ENCODE peak calls at places on chromosomes 11 and 22, in six cellular contexts. U is GM23248; X is heart right ventricle; L is OCI-LY7; R is neuronal stem cell; I is CD8-positive, alpha-beta memory T cell. Q is an unnamed sample.

GRCh38 chr22:33354928-33355327 is 296.7 kb upstream of the SYN3 start:
- DNase-seq in U (peak; percentile 9), X (no peak), L (no peak), R (no peak), I (no peak), Q (no peak)

GRCh38 chr11:62925745-62926668 is 4.8 kb upstream of the CHRM1 start:
- DNase-seq in U (no peak), X (no peak), L (no peak), R (no peak), I (no peak), Q (no peak)

GRCh38 chr22:40076702-40077645 is 82.2 kb downstream of the FAM83F start:
- DNase-seq in U (peak; percentile 60), X (no peak), L (no peak), R (no peak), I (no peak), Q (no peak)

GRCh38 chr11:65204646-65205601 is 23.2 kb downstream of the CAPN1 start:
- DNase-seq in U (peak; percentile 40), X (no peak), L (peak; percentile 48), R (peak; percentile 73), I (peak; percentile 62), Q (peak; percentile 62)

GRCh38 chr22:20591660-20592310 is 84.4 kb downstream of the MED15 start:
- DNase-seq in U (no peak), X (no peak), L (no peak), R (peak; percentile 32), I (no peak), Q (peak; percentile 87)

GRCh38 chr22:41876275-41876674 is 38.6 kb downstream of the SHISA8 start:
- DNase-seq in U (peak; percentile 49), X (no peak), L (no peak), R (no peak), I (no peak), Q (no peak)

GRCh38 chr11:34680206-34680605 is 59.3 kb downstream of the EHF start:
- DNase-seq in U (peak; percentile 15), X (no peak), L (no peak), R (no peak), I (no peak), Q (no peak)

GRCh38 chr22:38863531-38864131 is 8.4 kb downstream of the CBX6 start:
- DNase-seq in U (no peak), X (no peak), L (no peak), R (no peak), I (no peak), Q (no peak)

GRCh38 chr22:45398214-45398613 is 15.2 kb downstream of the SMC1B start:
- DNase-seq in U (no peak), X (no peak), L (no peak), R (no peak), I (no peak), Q (peak; percentile 61)

GRCh38 chr11:101666916-101667315 is 83.1 kb upstream of the TRPC6 start:
- DNase-seq in U (no peak), X (no peak), L (no peak), R (no peak), I (no peak), Q (no peak)

GRCh38 chr11:132058211-132058772 is 687.9 kb downstream of the NTM start:
- DNase-seq in U (peak; percentile 39), X (no peak), L (no peak), R (no peak), I (no peak), Q (peak; percentile 4)

GRCh38 chr22:38871360-38872171 is 450 bp downstream of the CBX6 start:
- DNase-seq in U (peak; percentile 64), X (no peak), L (peak; percentile 42), R (no peak), I (no peak), Q (no peak)

GRCh38 chr11:69969890-69970784 is 108.0 kb upstream of the ANO1 start:
- DNase-seq in U (no peak), X (no peak), L (no peak), R (no peak), I (no peak), Q (no peak)

GRCh38 chr22:38696606-38697005 is 4.1 kb downstream of the JOSD1 start:
- DNase-seq in U (peak; percentile 94), X (no peak), L (no peak), R (no peak), I (peak; percentile 57), Q (no peak)

GRCh38 chr22:29661355-29661754 is 57.9 kb downstream of the NF2 start:
- DNase-seq in U (peak; percentile 73), X (no peak), L (no peak), R (no peak), I (no peak), Q (no peak)

GRCh38 chr22:48606684-48607307 is 1220.9 kb downstream of the BRD1 start:
- DNase-seq in U (no peak), X (no peak), L (no peak), R (no peak), I (no peak), Q (no peak)
- H3K9me3 ChIP-seq in U (no peaks in the 10 kb centered on the region), X (no peaks in the 10 kb centered on the region), L (no peaks in the 10 kb centered on the region), R (peaks cover 3% of the 10 kb centered on the region), I (no peaks in the 10 kb centered on the region), Q (no peaks in the 10 kb centered on the region)

DNA sequence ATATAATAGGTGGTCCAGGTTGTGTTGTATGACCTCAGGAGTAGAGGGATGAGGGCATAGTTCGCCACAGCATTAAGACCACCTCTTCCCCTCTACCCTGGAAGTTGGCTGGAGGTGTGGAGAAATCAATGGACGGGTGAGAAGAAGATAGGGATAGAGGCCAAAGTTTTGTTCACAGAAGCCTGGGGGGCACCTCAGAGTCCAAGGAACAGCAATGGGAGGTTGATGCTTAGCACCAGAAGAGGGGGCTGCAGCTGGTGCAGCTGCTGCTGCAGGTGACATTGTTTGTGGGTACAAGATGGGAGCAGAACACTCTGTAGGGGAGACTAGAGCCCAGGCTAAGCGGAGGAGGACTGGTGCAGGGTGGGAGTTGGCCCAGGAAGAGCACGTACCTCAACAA is 31.2 kb upstream of the SPON1 start:
- DNase-seq in U (no peak), X (no peak), L (no peak), R (no peak), I (no peak), Q (no peak)
- H3K36me3 ChIP-seq in U (no peaks in the 10 kb centered on the region), X (no peaks in the 10 kb centered on the region), L (no peaks in the 10 kb centered on the region), R (no peaks in the 10 kb centered on the region), I (no peaks in the 10 kb centered on the region), Q (no peaks in the 10 kb centered on the region)

DNA sequence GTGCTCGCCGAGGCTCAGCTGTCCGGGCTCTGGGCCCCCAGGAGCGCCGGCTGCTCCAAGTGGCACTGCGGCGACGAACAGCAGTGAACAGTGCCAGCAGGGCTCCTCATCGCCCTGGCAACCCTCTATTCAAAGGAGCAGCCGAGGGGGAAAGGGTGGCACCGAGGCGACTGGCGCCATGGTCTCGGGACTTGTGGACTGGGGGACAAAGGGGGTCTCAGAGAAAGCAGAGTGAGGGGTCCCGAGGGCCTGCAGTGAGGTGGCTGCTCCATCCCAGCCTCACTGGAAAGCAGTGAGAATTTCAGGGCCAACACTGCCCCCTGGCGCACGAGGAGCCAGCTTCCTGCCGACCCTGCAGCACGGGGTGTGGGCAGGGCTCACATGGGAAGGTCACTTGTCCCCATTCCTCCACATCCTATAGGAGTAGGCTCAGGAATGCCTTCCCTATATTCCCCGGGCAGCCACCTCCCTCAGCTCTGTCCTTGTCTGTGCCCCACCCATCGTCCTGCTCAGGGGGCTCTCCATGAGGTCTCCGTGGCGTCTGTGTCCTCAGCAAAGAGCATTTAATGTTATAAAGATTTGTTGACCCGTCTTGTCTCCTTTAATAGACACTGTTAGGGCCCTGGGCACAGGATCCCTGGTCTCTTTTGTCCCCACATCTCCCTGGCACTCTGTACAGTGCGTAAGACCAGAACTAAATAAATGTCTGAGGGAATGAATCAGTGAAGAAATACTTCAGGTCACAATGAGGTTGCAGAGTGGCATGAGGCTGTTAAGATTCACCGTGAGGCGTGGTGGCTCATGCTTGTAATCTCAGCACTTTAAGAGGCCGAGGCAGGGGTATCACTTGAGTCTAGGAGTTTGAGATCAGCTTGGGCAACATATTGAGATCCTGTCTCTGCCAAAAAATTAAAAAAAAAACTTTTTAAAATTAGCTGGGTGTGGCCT is 26.4 kb downstream of the LRFN4 start:
- DNase-seq in U (peak; percentile 88), X (peak; percentile 65), L (peak; percentile 75), R (peak; percentile 54), I (peak; percentile 66), Q (peak; percentile 67)
- H3K4me1 ChIP-seq in U (peaks cover 19% of the 10 kb centered on the region), X (peaks cover 15% of the 10 kb centered on the region), L (peaks cover 6% of the 10 kb centered on the region), R (peaks cover 15% of the 10 kb centered on the region), I (peaks cover 13% of the 10 kb centered on the region), Q (peaks cover 13% of the 10 kb centered on the region)

GRCh38 chr11:1175461-1176223 is 17.9 kb downstream of the MUC5AC start:
- DNase-seq in U (no peak), X (no peak), L (no peak), R (no peak), I (no peak), Q (no peak)
- H3K9me3 ChIP-seq in U (no peaks in the 10 kb centered on the region), X (no peaks in the 10 kb centered on the region), L (no peaks in the 10 kb centered on the region), R (peaks cover 6% of the 10 kb centered on the region), I (no peaks in the 10 kb centered on the region), Q (no peaks in the 10 kb centered on the region)

DNA sequence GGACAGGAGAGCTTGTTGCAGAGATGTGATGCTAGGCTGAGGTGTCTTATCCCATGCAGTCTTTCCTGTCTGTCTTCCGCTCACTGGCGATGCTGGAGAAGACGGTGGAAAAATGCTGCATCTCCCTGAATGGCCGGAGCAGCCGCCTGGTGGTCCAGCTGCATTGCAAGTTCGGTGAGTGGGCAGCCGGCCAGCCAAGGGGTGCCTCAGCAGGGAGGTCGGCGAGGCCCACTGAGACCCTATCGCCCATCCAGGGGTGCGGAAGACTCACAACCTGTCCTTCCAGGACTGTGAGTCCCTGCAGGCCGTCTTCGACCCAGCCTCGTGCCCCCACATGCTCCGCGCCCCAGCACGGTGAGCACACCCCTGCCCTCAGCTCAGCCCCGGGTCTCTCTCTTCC is 1.7 kb downstream of the RAD9A start:
- DNase-seq in U (no peak), X (no peak), L (no peak), R (no peak), I (no peak), Q (no peak)
- H3K36me3 ChIP-seq in U (peaks cover 7% of the 10 kb centered on the region), X (peaks cover 15% of the 10 kb centered on the region), L (peaks cover 48% of the 10 kb centered on the region), R (peaks cover 49% of the 10 kb centered on the region), I (peaks cover 12% of the 10 kb centered on the region), Q (peaks cover 11% of the 10 kb centered on the region)

DNA sequence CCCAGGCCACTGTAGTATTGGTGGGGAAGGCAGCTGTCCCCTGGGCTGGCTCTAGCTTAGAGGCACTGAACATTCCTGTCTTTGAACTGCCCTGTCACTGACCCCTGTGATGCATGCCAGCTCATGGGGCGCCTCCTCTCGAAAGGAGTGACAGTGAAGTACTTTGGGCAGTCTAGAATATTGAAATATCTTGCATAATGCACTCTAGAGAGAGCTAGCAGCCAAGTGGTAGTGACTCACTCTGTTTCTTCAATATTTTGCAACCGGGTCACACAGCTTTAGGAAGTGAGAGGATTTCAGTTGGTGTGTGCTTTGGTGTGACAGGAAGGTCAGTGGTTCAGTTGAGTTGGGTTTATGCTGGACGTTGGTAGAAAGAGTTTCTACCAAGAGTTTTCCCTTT is 35.5 kb upstream of the ST14 start:
- DNase-seq in U (peak; percentile 95), X (peak; percentile 72), L (no peak), R (no peak), I (no peak), Q (no peak)
- H3K4me1 ChIP-seq in U (peaks cover 12% of the 10 kb centered on the region), X (peaks cover 51% of the 10 kb centered on the region), L (peaks cover 36% of the 10 kb centered on the region), R (no peaks in the 10 kb centered on the region), I (peaks cover 10% of the 10 kb centered on the region), Q (no peaks in the 10 kb centered on the region)

GRCh38 chr22:28316014-28316413 is 363.6 kb downstream of the TTC28 start:
- DNase-seq in U (no peak), X (no peak), L (no peak), R (no peak), I (no peak), Q (no peak)

GRCh38 chr22:28314959-28315358 is 364.7 kb downstream of the TTC28 start:
- DNase-seq in U (no peak), X (no peak), L (no peak), R (no peak), I (no peak), Q (no peak)

GRCh38 chr22:28310299-28310698 is 369.3 kb downstream of the TTC28 start:
- DNase-seq in U (no peak), X (no peak), L (no peak), R (no peak), I (no peak), Q (no peak)
- H3K9me3 ChIP-seq in U (no peaks in the 10 kb centered on the region), X (no peaks in the 10 kb centered on the region), L (no peaks in the 10 kb centered on the region), R (peaks cover 7% of the 10 kb centered on the region), I (no peaks in the 10 kb centered on the region), Q (no peaks in the 10 kb centered on the region)

GRCh38 chr22:46697811-46698515 is 40.1 kb downstream of the CERK start:
- DNase-seq in U (no peak), X (no peak), L (no peak), R (no peak), I (no peak), Q (no peak)
- H3K36me3 ChIP-seq in U (no peaks in the 10 kb centered on the region), X (peaks cover 82% of the 10 kb centered on the region), L (peaks cover 42% of the 10 kb centered on the region), R (peaks cover 95% of the 10 kb centered on the region), I (peaks cover 53% of the 10 kb centered on the region), Q (peaks cover 64% of the 10 kb centered on the region)

Q was measured in SJCRH30.